ENCODE peak calls at places on chromosomes 5 and 9, in seven cellular contexts. M, G, R, A, E, D and I are unnamed samples.
A peak's percentile ranks its signal among the peaks of the same experiment; 100 is the strongest.

GRCh38 chr5:131206772-131207171 is 36.0 kb downstream of the LYRM7 start:
- DNase-seq in A (no peak), R (no peak), E (no peak), M (no peak), D (no peak), G (no peak), I (no peak)

GRCh38 chr9:13786131-13786530 is 506.6 kb upstream of the MPDZ start:
- DNase-seq in M (no peak), D (no peak), G (no peak), E (no peak), R (no peak), A (no peak), I (no peak)

GRCh38 chr5:37436146-37436934 is 57.2 kb downstream of the WDR70 start:
- DNase-seq in A (no peak), D (no peak), M (no peak), E (no peak), G (no peak), R (no peak), I (no peak)

GRCh38 chr5:8410618-8411017 is 541.7 kb downstream of the MTRR start:
- DNase-seq in D (no peak), A (no peak), R (no peak), E (no peak), M (no peak), G (no peak), I (no peak)

GRCh38 chr5:78514427-78515345 is 133.9 kb downstream of the LHFPL2 start:
- DNase-seq in E (peak; percentile 35), M (no peak), R (no peak), A (no peak), G (no peak), D (no peak), I (no peak)

GRCh38 chr9:1053848-1054365 is 3.8 kb downstream of the DMRT2 start:
- DNase-seq in R (no peak), A (no peak), M (no peak), G (no peak), E (no peak), D (no peak), I (no peak)

GRCh38 chr9:35960029-35960655 is 2.2 kb upstream of the OR2S2 start:
- DNase-seq in G (no peak), R (no peak), E (peak; percentile 55), D (peak; percentile 13), M (no peak), A (no peak), I (no peak)

GRCh38 chr5:85148701-85149100 is 764.0 kb upstream of the EDIL3 start:
- DNase-seq in A (no peak), E (no peak), M (no peak), R (no peak), G (no peak), D (no peak), I (no peak)

GRCh38 chr5:115585265-115585664 is 17.0 kb downstream of the TICAM2 start:
- DNase-seq in D (no peak), E (no peak), G (no peak), R (no peak), M (no peak), A (no peak), I (no peak)

GRCh38 chr9:68970150-68970549 is 43.8 kb downstream of the PRKACG start:
- DNase-seq in M (no peak), A (no peak), E (peak; percentile 59), G (no peak), R (no peak), D (no peak), I (no peak)

GRCh38 chr5:180792965-180793287 is 9.7 kb downstream of the MGAT1 start:
- DNase-seq in R (no peak), D (no peak), G (no peak), E (no peak), M (no peak), A (no peak), I (no peak)

GRCh38 chr5:107666051-107666655 is 4.6 kb downstream of the EFNA5 start:
- DNase-seq in G (no peak), D (no peak), R (no peak), M (no peak), E (no peak), A (no peak), I (no peak)

GRCh38 chr5:107661038-107661649 is 9.6 kb downstream of the EFNA5 start:
- DNase-seq in R (no peak), E (no peak), A (no peak), G (no peak), D (no peak), M (no peak), I (no peak)

GRCh38 chr5:107661650-107662044 is 9.1 kb downstream of the EFNA5 start:
- DNase-seq in A (no peak), E (no peak), G (no peak), R (no peak), D (no peak), M (no peak), I (no peak)

GRCh38 chr5:107665036-107665435 is 5.7 kb downstream of the EFNA5 start:
- DNase-seq in E (no peak), M (no peak), D (no peak), A (no peak), G (no peak), R (no peak), I (no peak)

DNA sequence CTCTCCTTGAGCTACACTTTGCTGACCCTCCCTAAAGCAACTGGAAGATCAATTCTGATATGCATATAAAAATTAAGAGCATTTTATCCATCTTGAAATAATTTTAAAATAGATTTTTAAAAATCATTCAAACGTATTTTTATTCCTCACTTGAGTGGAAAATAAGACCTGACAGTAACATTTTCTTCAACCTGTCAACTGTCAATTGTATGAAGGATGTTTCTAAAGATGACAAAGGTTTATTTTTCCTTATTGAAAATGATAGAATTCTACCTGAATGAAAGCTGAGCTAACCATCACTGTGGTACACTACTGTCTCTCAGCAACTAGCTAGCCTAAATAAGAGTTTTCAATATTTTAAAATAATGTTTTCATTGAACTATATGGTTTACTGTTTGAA is 7.0 kb downstream of the EFNA5 start:
- DNase-seq in M (no peak), A (no peak), R (no peak), G (no peak), D (no peak), E (no peak), I (no peak)
- TF ChIP-seq POLR2AphosphoS5 in M (no peak), A (no peak), R (no peak), G (no peak), D (no peak), E (no peak), I (no peak)

GRCh38 chr9:113511047-113511521 is 47.6 kb downstream of the RGS3 start:
- DNase-seq in A (peak; percentile 87), E (peak; percentile 59), D (no peak), G (no peak), R (no peak), M (no peak), I (no peak)
- TF ChIP-seq POLR2A in A (no peak), E (peak; percentile 63), D (no peak), G (no peak), R (no peak), M (no peak), I (no peak)

DNA sequence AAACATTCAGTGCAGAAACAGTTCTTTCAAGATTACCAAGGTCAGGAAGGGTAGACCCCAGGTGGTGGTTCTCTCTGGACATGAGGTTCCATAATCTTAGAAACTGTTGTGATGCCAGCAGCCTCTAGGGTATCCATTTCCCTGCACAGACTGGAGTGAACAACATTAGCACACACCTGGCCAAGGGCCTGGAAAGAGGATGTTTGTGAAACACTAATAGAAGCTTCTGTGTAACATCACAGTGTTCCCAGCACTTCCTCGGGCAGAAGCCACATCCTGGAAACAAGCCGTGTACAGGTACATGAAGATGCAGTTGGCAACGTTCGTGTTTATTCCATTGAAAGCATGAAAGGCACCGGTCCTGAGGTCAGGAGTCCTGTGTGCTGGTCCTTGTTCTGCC is 598.2 kb upstream of the KLF4 start:
- DNase-seq in D (no peak), E (no peak), R (peak; percentile 46), M (peak; percentile 65), G (no peak), A (no peak), I (no peak)
- TF ChIP-seq POLR2AphosphoS5 in D (no peak), E (no peak), R (peak; percentile 36), M (no peak), G (no peak), A (no peak), I (no peak)

GRCh38 chr5:172090976-172091547 is 84.6 kb upstream of the FBXW11 start:
- DNase-seq in E (no peak), R (no peak), A (no peak), D (no peak), M (peak; percentile 59), G (no peak), I (no peak)

GRCh38 chr5:172089298-172090117 is 83.1 kb upstream of the FBXW11 start:
- DNase-seq in R (no peak), E (no peak), M (no peak), A (no peak), G (no peak), D (no peak), I (no peak)

GRCh38 chr5:172093965-172094364 is 87.5 kb upstream of the FBXW11 start:
- DNase-seq in M (peak; percentile 55), E (no peak), A (no peak), G (no peak), D (no peak), R (no peak), I (no peak)

GRCh38 chr5:172093559-172093958 is 87.1 kb upstream of the FBXW11 start:
- DNase-seq in D (no peak), R (no peak), M (peak; percentile 64), G (no peak), A (no peak), E (no peak), I (no peak)

DNA sequence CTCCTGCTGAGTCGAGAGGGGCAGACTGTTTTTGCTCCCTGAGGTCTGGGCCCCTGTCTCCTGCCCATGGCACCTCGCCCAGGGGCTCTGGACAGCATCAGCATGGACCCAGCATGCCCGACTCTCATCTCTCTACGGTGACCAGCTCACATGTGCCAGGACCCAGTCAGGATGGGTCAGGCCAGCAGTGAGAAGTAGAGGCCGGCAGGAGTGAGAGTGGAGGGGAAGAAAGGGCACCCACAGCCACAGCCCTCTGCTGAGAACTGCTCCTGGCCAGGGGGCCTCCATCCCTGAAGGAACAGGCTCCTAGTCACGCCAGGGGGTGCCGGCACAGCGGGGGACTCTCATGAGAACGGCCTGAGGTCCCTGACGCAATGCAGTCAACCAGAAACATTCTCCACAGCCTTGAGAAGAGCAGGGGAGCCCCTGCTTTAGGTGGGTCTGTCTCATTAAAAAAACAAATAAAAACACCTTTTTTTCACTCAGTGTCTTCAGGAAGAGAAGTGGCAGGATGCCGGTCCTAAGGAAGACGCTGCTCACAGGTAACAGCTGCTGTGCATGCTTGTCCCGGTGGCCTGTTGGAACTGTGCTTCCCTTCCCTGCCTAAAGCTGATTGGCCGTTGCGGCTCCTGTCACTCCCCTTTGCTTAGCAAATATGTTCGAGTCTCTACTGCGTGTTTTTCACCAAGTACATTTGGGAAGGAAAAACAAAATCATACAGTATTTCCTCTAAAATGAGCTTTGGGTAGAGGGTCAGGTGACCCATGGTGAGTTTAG is 85.7 kb upstream of the FBXW11 start:
- DNase-seq in G (no peak), D (no peak), E (no peak), A (no peak), R (no peak), M (peak; percentile 56), I (no peak)
- TF ChIP-seq POLR2A in G (no peak), D (no peak), E (no peak), A (no peak), R (no peak), M (no peak), I (no peak)